ENCODE peak calls at places on chromosomes 1 and 21, in six cellular contexts. X is upper lobe of left lung, C is tibial nerve, V is stomach, A is transverse colon, N is ovary. R is an unnamed sample. For H3K36me3, the result is how much of the 10 kb centered on the place peaks cover.

GRCh38 chr1:165443539-165444289 is 1.2 kb downstream of the RXRG start:
- DNase-seq in N (no peak), X (no peak), V (no peak), A (no peak), C (no peak), R (no peak)

GRCh38 chr1:172360960-172361359 is 59.5 kb upstream of the C1orf105 start:
- DNase-seq in N (no peak), C (no peak), X (no peak), V (no peak), A (no peak), R (no peak)

GRCh38 chr1:29425656-29426055 is 189.3 kb downstream of the PTPRU start:
- DNase-seq in N (no peak), X (no peak), C (no peak), A (no peak), V (no peak), R (no peak)

GRCh38 chr1:243917177-243917862 is 67.3 kb upstream of the AKT3 start:
- DNase-seq in C (no peak), A (peak), X (peak), N (peak), V (no peak), R (no peak)

GRCh38 chr21:27704567-27705166 is 737.8 kb upstream of the ADAMTS5 start:
- DNase-seq in V (no peak), A (no peak), N (no peak), X (no peak), C (no peak), R (no peak)

GRCh38 chr1:7675431-7676273 is 95.4 kb upstream of the VAMP3 start:
- DNase-seq in X (no peak), V (no peak), A (no peak), C (no peak), N (no peak), R (no peak)

GRCh38 chr1:31238986-31239613 is 587 bp downstream of the NKAIN1 start:
- DNase-seq in X (peak), V (no peak), A (peak), C (no peak), N (no peak), R (no peak)

GRCh38 chr1:202010042-202011015 is at the start of gene ELF3:
- DNase-seq in X (peak), V (peak), A (peak), N (peak), C (no peak), R (no peak)

GRCh38 chr1:31371560-31371959 is 1.3 kb downstream of the FABP3 start:
- DNase-seq in A (no peak), N (peak), C (no peak), V (no peak), X (no peak), R (no peak)

GRCh38 chr1:95096218-95096841 is 20.8 kb upstream of the TLCD4 start:
- DNase-seq in V (no peak), N (no peak), C (no peak), A (no peak), X (no peak), R (no peak)

GRCh38 chr1:29096255-29096896 is 27.3 kb downstream of the TMEM200B start:
- DNase-seq in C (no peak), N (no peak), A (no peak), X (no peak), V (no peak), R (no peak)

GRCh38 chr1:40385437-40386310 is 12.1 kb downstream of the SMAP2 start:
- DNase-seq in C (no peak), N (no peak), V (no peak), A (peak), X (no peak), R (no peak)

GRCh38 chr1:202251424-202252256 is 58.0 kb downstream of the LGR6 start:
- DNase-seq in A (no peak), C (no peak), N (no peak), X (peak), V (no peak), R (no peak)

GRCh38 chr1:215417122-215417521 is 150.0 kb upstream of the KCTD3 start:
- DNase-seq in C (no peak), A (no peak), N (no peak), V (no peak), X (no peak), R (no peak)

GRCh38 chr1:116255933-116256649 is 117.0 kb upstream of the ATP1A1 start:
- DNase-seq in C (no peak), V (no peak), A (no peak), N (no peak), X (no peak), R (no peak)

GRCh38 chr1:11180342-11180744 is 8.8 kb upstream of the ANGPTL7 start:
- DNase-seq in C (no peak), A (no peak), N (no peak), X (no peak), V (no peak), R (no peak)

GRCh38 chr1:220877348-220878095 is 1.7 kb upstream of the HLX start:
- DNase-seq in A (no peak), C (no peak), X (no peak), V (no peak), N (no peak), R (no peak)

GRCh38 chr21:30256100-30256499 is 26.6 kb downstream of the KRTAP24-1 start:
- DNase-seq in C (no peak), A (peak), N (no peak), V (no peak), X (no peak), R (no peak)

GRCh38 chr1:108089482-108089881 is 110.7 kb downstream of the SLC25A24 start:
- DNase-seq in N (no peak), A (no peak), C (no peak), X (no peak), V (no peak), R (no peak)

GRCh38 chr1:114126696-114127095 is 27.0 kb downstream of the SYT6 start:
- DNase-seq in C (no peak), N (no peak), X (no peak), V (no peak), A (peak), R (no peak)

GRCh38 chr1:59707216-59707615 is 107.5 kb upstream of the HOOK1 start:
- DNase-seq in C (peak), V (no peak), N (peak), X (no peak), A (peak), R (no peak)

GRCh38 chr21:16169102-16169511 is 439.3 kb downstream of the USP25 start:
- DNase-seq in V (no peak), C (no peak), X (no peak), A (no peak), N (no peak), R (no peak)

GRCh38 chr1:231192620-231193163 is 30.8 kb downstream of the TRIM67 start:
- DNase-seq in N (no peak), X (no peak), V (peak), C (no peak), A (peak), R (no peak)

GRCh38 chr1:172838681-172839313 is 179.9 kb downstream of the FASLG start:
- DNase-seq in C (no peak), N (no peak), V (no peak), A (no peak), X (no peak), R (no peak)

GRCh38 chr1:205936846-205937707 is 6.2 kb downstream of the SLC26A9 start:
- DNase-seq in C (no peak), N (no peak), X (peak), V (no peak), A (no peak), R (no peak)

GRCh38 chr1:233233508-233234040 is 62.0 kb downstream of the PCNX2 start:
- DNase-seq in V (no peak), C (no peak), A (no peak), X (no peak), N (no peak), R (no peak)

GRCh38 chr1:248821101-248821500 is 4.6 kb downstream of the SH3BP5L start:
- DNase-seq in N (no peak), A (no peak), X (no peak), C (no peak), V (no peak), R (no peak)

GRCh38 chr1:199157494-199157893 is 518.7 kb downstream of the PTPRC start:
- DNase-seq in A (no peak), C (no peak), N (no peak), V (no peak), X (no peak), R (no peak)

GRCh38 chr1:21703318-21703963 is 34.3 kb upstream of the RAP1GAP start:
- DNase-seq in A (no peak), C (no peak), V (no peak), N (no peak), X (no peak), R (no peak)

GRCh38 chr1:106360252-106360651 is 696.2 kb upstream of the PRMT6 start:
- DNase-seq in X (no peak), A (no peak), C (no peak), N (no peak), V (no peak), R (no peak)

GRCh38 chr1:36166136-36166535 is 10.2 kb downstream of the MAP7D1 start:
- DNase-seq in C (no peak), V (no peak), X (no peak), N (no peak), A (no peak), R (no peak)

GRCh38 chr1:159927887-159928431 is 2.7 kb upstream of the TAGLN2 start:
- DNase-seq in A (no peak), X (peak), C (no peak), V (no peak), N (no peak), R (no peak)

GRCh38 chr1:225482489-225482950 is 54.7 kb upstream of the LBR start:
- DNase-seq in C (no peak), X (no peak), N (no peak), A (no peak), V (no peak), R (peak)

GRCh38 chr1:66527688-66528087 is 6.3 kb upstream of the SGIP1 start:
- DNase-seq in V (no peak), N (no peak), A (no peak), X (no peak), C (no peak), R (no peak)

GRCh38 chr1:230073371-230074035 is 6.5 kb downstream of the GALNT2 start:
- DNase-seq in C (no peak), A (no peak), V (no peak), N (no peak), X (no peak), R (no peak)

GRCh38 chr1:71307451-71307850 is 226.6 kb upstream of the ZRANB2 start:
- DNase-seq in C (no peak), A (peak), V (no peak), X (no peak), N (no peak), R (no peak)

GRCh38 chr1:206511362-206512064 is 4.2 kb downstream of the RASSF5 start:
- DNase-seq in N (no peak), X (no peak), A (no peak), V (no peak), C (no peak), R (no peak)

GRCh38 chr1:26391450-26391849 is 18.9 kb upstream of the ZNF683 start:
- DNase-seq in A (no peak), X (no peak), C (no peak), N (no peak), V (no peak), R (no peak)

GRCh38 chr1:26384076-26384475 is 11.5 kb upstream of the ZNF683 start:
- DNase-seq in X (no peak), A (no peak), C (no peak), N (no peak), V (no peak), R (no peak)

GRCh38 chr1:26389604-26390247 is 17.2 kb upstream of the ZNF683 start:
- DNase-seq in X (no peak), C (no peak), V (no peak), A (no peak), N (no peak), R (no peak)

GRCh38 chr1:26388791-26389445 is 16.4 kb upstream of the ZNF683 start:
- DNase-seq in X (no peak), N (no peak), C (no peak), A (no peak), V (no peak), R (no peak)

GRCh38 chr1:26387447-26387846 is 14.9 kb upstream of the ZNF683 start:
- DNase-seq in N (no peak), C (no peak), X (no peak), V (no peak), A (peak), R (no peak)
- TF ChIP-seq EP300 in N (no peak), C (no peak), X (no peak), V (no peak), A (no peak), R (no peak)

GRCh38 chr1:87064981-87065380 is 150.5 kb downstream of the HS2ST1 start:
- DNase-seq in N (no peak), V (no peak), A (no peak), C (no peak), X (no peak), R (no peak)
- H3K36me3 ChIP-seq in N (under half), V (under half), A (under half), C (under half), X (under half), R (under half)

GRCh38 chr1:27603962-27604578 is at the start of gene AHDC1:
- DNase-seq in X (peak), N (peak), C (peak), V (peak), A (peak), R (peak)
- TF ChIP-seq POLR2A in X (peak), N (peak), C (peak), V (peak), A (peak), R (peak)

GRCh38 chr1:118185083-118185899 is at the start of gene SPAG17:
- DNase-seq in A (peak), C (peak), V (peak), X (peak), N (peak), R (no peak)
- TF ChIP-seq EP300 in A (no peak), C (no peak), V (no peak), X (no peak), N (no peak), R (no peak)

GRCh38 chr21:36350282-36350910 is 30.4 kb downstream of the MORC3 start:
- DNase-seq in V (no peak), X (no peak), A (no peak), N (no peak), C (no peak), R (no peak)
- H3K36me3 ChIP-seq in V (half or more), X (half or more), A (under half), N (under half), C (half or more), R (half or more)

GRCh38 chr1:85320371-85321131 is 44.1 kb upstream of the BCL10 start:
- DNase-seq in A (no peak), C (no peak), X (no peak), V (no peak), N (no peak), R (no peak)
- TF ChIP-seq POLR2A in A (no peak), C (no peak), X (no peak), V (no peak), N (no peak), R (no peak)

R was measured in esophagus muscularis mucosa.